ENCODE peak calls at places on chromosomes 7 and 10, in five cellular contexts. Z, E, Q, I and P are unnamed samples.
A peak's percentile ranks its signal among the peaks of the same experiment; 100 is the strongest.

GRCh38 chr7:134462337-134462925 is 3.5 kb upstream of the AKR1B1 start:
- DNase-seq in Z (no peak), E (no peak), Q (no peak), I (no peak), P (no peak)

GRCh38 chr10:88986549-88987242 is 3.9 kb upstream of the FAS start:
- DNase-seq in Z (peak; percentile 57), E (peak; percentile 64), Q (no peak), I (no peak), P (peak; percentile 18)

GRCh38 chr10:22531441-22531840 is 182.9 kb downstream of the PIP4K2A start:
- DNase-seq in Z (no peak), E (no peak), Q (no peak), I (no peak), P (no peak)

GRCh38 chr7:80771523-80771922 is 133.1 kb downstream of the CD36 start:
- DNase-seq in Z (no peak), E (no peak), Q (no peak), I (no peak), P (no peak)

GRCh38 chr10:620971-621370 is 68.5 kb downstream of the DIP2C start:
- DNase-seq in Z (no peak), E (no peak), Q (no peak), I (no peak), P (no peak)

GRCh38 chr7:107506683-107507339 is 37.0 kb downstream of the GPR22 start:
- DNase-seq in Z (no peak), E (no peak), Q (no peak), I (no peak), P (no peak)

GRCh38 chr10:102752266-102752930 is 8.7 kb downstream of the WBP1L start:
- DNase-seq in Z (no peak), E (no peak), Q (no peak), I (no peak), P (no peak)

GRCh38 chr7:123662755-123663154 is 7.1 kb downstream of the LMOD2 start:
- DNase-seq in Z (no peak), E (no peak), Q (no peak), I (no peak), P (no peak)

GRCh38 chr10:27413387-27413786 is 90.7 kb upstream of the RAB18 start:
- DNase-seq in Z (no peak), E (no peak), Q (no peak), I (no peak), P (no peak)